ENCODE peak calls at places on chromosomes 4 and X, in four cellular contexts. One of them, this sample, is unnamed.

GRCh38 chr4:4687935-4688727 is 146.3 kb upstream of the STX18 start:
- DNase-seq in left lung: no peak
- DNase-seq in SK-N-SH: no peak
- DNase-seq in CD4-positive, alpha-beta memory T cell: no peak
- DNase-seq in this sample: no peak

GRCh38 chrX:18577400-18577799 is 94.5 kb downstream of the RS1 start:
- DNase-seq in left lung: no peak
- DNase-seq in SK-N-SH: no peak
- DNase-seq in CD4-positive, alpha-beta memory T cell: no peak
- DNase-seq in this sample: no peak

GRCh38 chr4:7802093-7802726 is 137.5 kb downstream of the AFAP1 start:
- DNase-seq in left lung: peak; percentile 72
- DNase-seq in SK-N-SH: peak; percentile 80
- DNase-seq in CD4-positive, alpha-beta memory T cell: peak; percentile 75
- DNase-seq in this sample: peak; percentile 93

GRCh38 chr4:174244441-174244840 is 39.0 kb downstream of the FBXO8 start:
- DNase-seq in left lung: no peak
- DNase-seq in SK-N-SH: no peak
- DNase-seq in CD4-positive, alpha-beta memory T cell: no peak
- DNase-seq in this sample: no peak

GRCh38 chrX:68304602-68305001 is 128.7 kb downstream of the OPHN1 start:
- DNase-seq in left lung: no peak
- DNase-seq in SK-N-SH: no peak
- DNase-seq in CD4-positive, alpha-beta memory T cell: no peak
- DNase-seq in this sample: peak; percentile 72

GRCh38 chr4:8176547-8177399 is 18.2 kb upstream of the ABLIM2 start:
- DNase-seq in left lung: no peak
- DNase-seq in SK-N-SH: peak; percentile 89
- DNase-seq in CD4-positive, alpha-beta memory T cell: no peak
- DNase-seq in this sample: peak; percentile 76

GRCh38 chr4:75037253-75037652 is 104.3 kb downstream of the PARM1 start:
- DNase-seq in left lung: no peak
- DNase-seq in SK-N-SH: no peak
- DNase-seq in CD4-positive, alpha-beta memory T cell: no peak
- DNase-seq in this sample: no peak

GRCh38 chr4:139018971-139019758 is 3.6 kb downstream of the NOCT start:
- DNase-seq in left lung: no peak
- DNase-seq in SK-N-SH: peak; percentile 83
- DNase-seq in CD4-positive, alpha-beta memory T cell: no peak
- DNase-seq in this sample: peak; percentile 36

GRCh38 chr4:25112349-25113008 is 47.8 kb downstream of the SEPSECS start:
- DNase-seq in left lung: no peak
- DNase-seq in SK-N-SH: no peak
- DNase-seq in CD4-positive, alpha-beta memory T cell: no peak
- DNase-seq in this sample: no peak

GRCh38 chr4:177405508-177405907 is 36.7 kb downstream of the AGA start:
- DNase-seq in left lung: no peak
- DNase-seq in SK-N-SH: no peak
- DNase-seq in CD4-positive, alpha-beta memory T cell: no peak
- DNase-seq in this sample: no peak

GRCh38 chr4:156991161-156991560 is 19.6 kb upstream of the PDGFC start:
- DNase-seq in left lung: no peak
- DNase-seq in SK-N-SH: no peak
- DNase-seq in CD4-positive, alpha-beta memory T cell: no peak
- DNase-seq in this sample: no peak

DNA sequence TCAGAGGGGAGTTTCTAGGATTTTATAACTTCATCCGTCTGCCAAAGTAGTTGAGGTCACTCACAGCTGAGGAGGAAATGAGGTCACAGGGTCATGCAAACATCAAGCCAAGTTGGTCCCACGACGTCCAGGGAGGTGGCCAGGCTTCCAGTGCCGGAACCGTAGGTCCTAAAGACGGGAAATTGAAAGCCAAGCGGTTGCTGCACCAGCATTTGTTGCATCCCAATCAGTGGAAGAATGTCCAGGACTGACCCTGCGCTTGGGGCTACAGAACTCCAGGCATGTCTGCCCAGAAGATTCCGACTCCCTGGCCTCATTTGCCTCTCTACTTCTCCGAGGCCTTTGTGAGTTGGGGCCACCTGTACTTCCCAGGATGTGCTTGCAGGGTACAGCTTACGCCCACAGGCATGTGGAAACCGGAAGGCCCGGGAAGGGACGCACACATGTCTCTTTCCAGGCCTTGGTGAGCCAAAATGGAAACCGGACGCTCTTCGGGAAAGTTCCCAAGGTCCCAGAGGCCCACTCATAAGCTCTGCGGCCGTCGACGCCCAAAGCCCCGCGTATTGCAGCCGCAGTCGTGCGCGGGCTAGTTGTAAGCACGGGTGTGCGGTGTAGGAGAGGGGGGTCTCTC is 9.4 kb downstream of the PRDM8 start:
- DNase-seq in left lung: no peak
- DNase-seq in SK-N-SH: no peak
- DNase-seq in CD4-positive, alpha-beta memory T cell: no peak
- DNase-seq in this sample: no peak
- H3K4me3 ChIP-seq in left lung: no peak overlapping the region
- H3K4me3 ChIP-seq in SK-N-SH: no peak overlapping the region
- H3K4me3 ChIP-seq in CD4-positive, alpha-beta memory T cell: no peak overlapping the region
- H3K4me3 ChIP-seq in this sample: no peak overlapping the region

GRCh38 chr4:110550260-110550659 is 72.6 kb downstream of the PITX2 start:
- DNase-seq in left lung: no peak
- DNase-seq in SK-N-SH: no peak
- DNase-seq in CD4-positive, alpha-beta memory T cell: no peak
- DNase-seq in this sample: no peak
- H3K27ac ChIP-seq in left lung: no peak overlapping the region
- H3K27ac ChIP-seq in SK-N-SH: no peak overlapping the region
- H3K27ac ChIP-seq in CD4-positive, alpha-beta memory T cell: no peak overlapping the region
- H3K27ac ChIP-seq in this sample: no peak overlapping the region

GRCh38 chr4:39544580-39545315 is 17.5 kb upstream of the UGDH start:
- DNase-seq in left lung: no peak
- DNase-seq in SK-N-SH: no peak
- DNase-seq in CD4-positive, alpha-beta memory T cell: no peak
- DNase-seq in this sample: peak; percentile 67

GRCh38 chr4:39542633-39543393 is 15.6 kb upstream of the UGDH start:
- DNase-seq in left lung: no peak
- DNase-seq in SK-N-SH: no peak
- DNase-seq in CD4-positive, alpha-beta memory T cell: no peak
- DNase-seq in this sample: no peak

GRCh38 chr4:39548425-39549067 is 21.3 kb upstream of the UGDH start:
- DNase-seq in left lung: no peak
- DNase-seq in SK-N-SH: no peak
- DNase-seq in CD4-positive, alpha-beta memory T cell: no peak
- DNase-seq in this sample: no peak
- H3K4me3 ChIP-seq in left lung: no peak overlapping the region
- H3K4me3 ChIP-seq in SK-N-SH: no peak overlapping the region
- H3K4me3 ChIP-seq in CD4-positive, alpha-beta memory T cell: no peak overlapping the region
- H3K4me3 ChIP-seq in this sample: no peak overlapping the region

GRCh38 chr4:165375465-165375864 is 3.3 kb upstream of the CPE start:
- DNase-seq in left lung: no peak
- DNase-seq in SK-N-SH: no peak
- DNase-seq in CD4-positive, alpha-beta memory T cell: no peak
- DNase-seq in this sample: no peak

GRCh38 chr4:165378398-165378762 is 428 bp upstream of the CPE start:
- DNase-seq in left lung: no peak
- DNase-seq in SK-N-SH: no peak
- DNase-seq in CD4-positive, alpha-beta memory T cell: no peak
- DNase-seq in this sample: no peak

GRCh38 chr4:165379662-165380061 is 854 bp downstream of the CPE start:
- DNase-seq in left lung: no peak
- DNase-seq in SK-N-SH: peak; percentile 50
- DNase-seq in CD4-positive, alpha-beta memory T cell: no peak
- DNase-seq in this sample: no peak

GRCh38 chr4:165381821-165382373 is 3.1 kb downstream of the CPE start:
- DNase-seq in left lung: no peak
- DNase-seq in SK-N-SH: no peak
- DNase-seq in CD4-positive, alpha-beta memory T cell: no peak
- DNase-seq in this sample: no peak

DNA sequence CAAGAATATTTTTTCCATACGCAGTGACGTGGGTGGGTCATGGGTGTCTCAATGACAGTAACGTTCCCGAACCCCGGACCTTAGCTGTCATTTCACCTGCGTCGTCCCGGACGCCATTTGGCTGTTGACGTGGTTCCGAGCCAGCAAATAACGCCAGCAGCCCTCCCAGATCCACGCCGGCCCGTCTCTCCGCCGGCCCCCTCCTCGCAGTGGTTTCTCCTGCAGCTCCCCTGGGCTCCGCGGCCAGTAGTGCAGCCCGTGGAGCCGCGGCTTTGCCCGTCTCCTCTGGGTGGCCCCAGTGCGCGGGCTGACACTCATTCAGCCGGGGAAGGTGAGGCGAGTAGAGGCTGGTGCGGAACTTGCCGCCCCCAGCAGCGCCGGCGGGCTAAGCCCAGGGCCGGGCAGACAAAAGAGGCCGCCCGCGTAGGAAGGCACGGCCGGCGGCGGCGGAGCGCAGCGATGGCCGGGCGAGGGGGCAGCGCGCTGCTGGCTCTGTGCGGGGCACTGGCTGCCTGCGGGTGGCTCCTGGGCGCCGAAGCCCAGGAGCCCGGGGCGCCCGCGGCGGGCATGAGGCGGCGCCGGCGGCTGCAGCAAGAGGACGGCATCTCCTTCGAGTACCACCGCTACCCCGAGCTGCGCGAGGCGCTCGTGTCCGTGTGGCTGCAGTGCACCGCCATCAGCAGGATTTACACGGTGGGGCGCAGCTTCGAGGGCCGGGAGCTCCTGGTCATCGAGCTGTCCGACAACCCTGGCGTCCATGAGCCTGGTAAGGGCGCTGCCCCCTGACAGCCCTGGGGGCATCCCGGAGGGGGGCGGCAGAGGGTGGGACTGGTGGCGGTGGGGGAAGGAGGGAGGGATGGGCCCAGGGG is at the start of gene CPE:
- DNase-seq in left lung: peak; percentile 73
- DNase-seq in SK-N-SH: peak; percentile 95
- DNase-seq in CD4-positive, alpha-beta memory T cell: no peak
- DNase-seq in this sample: no peak
- H3K27ac ChIP-seq in left lung: no peak within 1 kb of the TSS
- H3K27ac ChIP-seq in SK-N-SH: peak within 1 kb of the TSS; percentile 86
- H3K27ac ChIP-seq in CD4-positive, alpha-beta memory T cell: no peak within 1 kb of the TSS
- H3K27ac ChIP-seq in this sample: no peak within 1 kb of the TSS

GRCh38 chrX:110915579-110915978 is 120.0 kb upstream of the CHRDL1 start:
- DNase-seq in left lung: no peak
- DNase-seq in SK-N-SH: no peak
- DNase-seq in CD4-positive, alpha-beta memory T cell: no peak
- DNase-seq in this sample: no peak

GRCh38 chrX:110914281-110914680 is 118.7 kb upstream of the CHRDL1 start:
- DNase-seq in left lung: no peak
- DNase-seq in SK-N-SH: no peak
- DNase-seq in CD4-positive, alpha-beta memory T cell: no peak
- DNase-seq in this sample: no peak

DNA sequence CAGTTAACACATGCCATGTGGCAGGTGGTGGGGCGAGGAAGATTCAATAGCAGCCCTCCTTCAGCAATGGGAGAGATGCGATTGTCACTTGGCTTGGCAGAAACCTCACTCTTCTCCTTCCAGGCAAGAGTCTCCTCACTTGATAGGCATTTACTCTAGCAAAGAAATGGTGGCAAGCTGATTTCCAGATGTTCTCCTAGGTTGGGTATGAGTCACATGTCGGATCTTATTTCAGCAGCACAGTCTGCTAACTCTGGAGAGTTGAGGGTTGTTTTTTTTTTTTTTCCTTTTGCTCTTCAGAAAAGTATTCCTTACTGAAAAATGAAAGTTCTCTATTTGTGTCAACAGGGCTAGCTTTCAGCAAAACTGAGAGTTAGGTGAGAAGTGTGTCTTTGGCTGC is 119.5 kb upstream of the CHRDL1 start:
- DNase-seq in left lung: no peak
- DNase-seq in SK-N-SH: no peak
- DNase-seq in CD4-positive, alpha-beta memory T cell: no peak
- DNase-seq in this sample: no peak
- H3K4me3 ChIP-seq in left lung: no peak overlapping the region
- H3K4me3 ChIP-seq in SK-N-SH: no peak overlapping the region
- H3K4me3 ChIP-seq in CD4-positive, alpha-beta memory T cell: no peak overlapping the region
- H3K4me3 ChIP-seq in this sample: no peak overlapping the region

GRCh38 chr4:39255916-39256315 is 73.6 kb downstream of the WDR19 start:
- DNase-seq in left lung: no peak
- DNase-seq in SK-N-SH: no peak
- DNase-seq in CD4-positive, alpha-beta memory T cell: no peak
- DNase-seq in this sample: peak; percentile 10
- H3K27ac ChIP-seq in left lung: no peak overlapping the region
- H3K27ac ChIP-seq in SK-N-SH: peak overlapping the region; percentile 58
- H3K27ac ChIP-seq in CD4-positive, alpha-beta memory T cell: no peak overlapping the region
- H3K27ac ChIP-seq in this sample: peak overlapping the region; percentile 48

DNA sequence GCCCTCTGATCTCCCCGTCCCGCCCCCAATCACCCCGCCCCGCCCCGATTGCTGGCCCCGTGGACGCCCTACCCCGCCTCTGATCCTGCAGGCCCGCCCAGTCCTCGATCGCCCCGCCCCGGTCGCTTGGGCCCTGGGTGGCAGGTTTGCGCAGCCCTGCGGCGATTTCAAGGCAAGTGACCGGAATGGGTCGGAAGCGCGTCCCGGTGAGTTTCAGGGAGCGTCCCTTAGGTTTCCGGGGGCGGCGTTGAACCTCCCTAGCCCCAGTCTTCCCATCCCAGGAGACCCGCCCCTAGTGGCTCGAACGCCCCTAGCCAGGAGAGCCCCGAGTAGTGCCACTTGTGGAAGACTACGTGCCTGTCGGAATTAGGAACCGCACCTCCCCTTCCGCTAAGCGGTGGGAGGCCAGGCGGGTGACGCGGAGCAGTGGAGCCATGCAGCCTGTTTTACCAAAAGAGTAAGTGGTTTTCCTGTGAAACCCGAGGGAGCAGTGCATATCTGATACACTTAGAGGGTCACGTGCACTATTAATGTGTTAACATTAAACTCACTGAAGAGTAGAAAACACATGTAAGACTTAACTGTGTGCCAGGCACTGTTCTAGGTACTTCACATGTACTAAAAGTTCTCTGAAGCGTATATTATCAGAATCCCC is 350 bp upstream of the TEC start:
- DNase-seq in left lung: peak; percentile 97
- DNase-seq in SK-N-SH: peak; percentile 98
- DNase-seq in CD4-positive, alpha-beta memory T cell: peak; percentile 86
- DNase-seq in this sample: peak; percentile 91
- H3K4me3 ChIP-seq in left lung: peak overlapping the region; percentile 73
- H3K4me3 ChIP-seq in SK-N-SH: peak overlapping the region; percentile 86
- H3K4me3 ChIP-seq in CD4-positive, alpha-beta memory T cell: peak overlapping the region; percentile 59
- H3K4me3 ChIP-seq in this sample: peak overlapping the region; percentile 88

GRCh38 chr4:66095065-66095464 is 424.8 kb upstream of the EPHA5 start:
- DNase-seq in left lung: no peak
- DNase-seq in SK-N-SH: no peak
- DNase-seq in CD4-positive, alpha-beta memory T cell: no peak
- DNase-seq in this sample: no peak

GRCh38 chr4:66094070-66094469 is 423.8 kb upstream of the EPHA5 start:
- DNase-seq in left lung: no peak
- DNase-seq in SK-N-SH: no peak
- DNase-seq in CD4-positive, alpha-beta memory T cell: no peak
- DNase-seq in this sample: no peak

GRCh38 chr4:66091801-66092200 is 421.5 kb upstream of the EPHA5 start:
- DNase-seq in left lung: no peak
- DNase-seq in SK-N-SH: no peak
- DNase-seq in CD4-positive, alpha-beta memory T cell: no peak
- DNase-seq in this sample: no peak

DNA sequence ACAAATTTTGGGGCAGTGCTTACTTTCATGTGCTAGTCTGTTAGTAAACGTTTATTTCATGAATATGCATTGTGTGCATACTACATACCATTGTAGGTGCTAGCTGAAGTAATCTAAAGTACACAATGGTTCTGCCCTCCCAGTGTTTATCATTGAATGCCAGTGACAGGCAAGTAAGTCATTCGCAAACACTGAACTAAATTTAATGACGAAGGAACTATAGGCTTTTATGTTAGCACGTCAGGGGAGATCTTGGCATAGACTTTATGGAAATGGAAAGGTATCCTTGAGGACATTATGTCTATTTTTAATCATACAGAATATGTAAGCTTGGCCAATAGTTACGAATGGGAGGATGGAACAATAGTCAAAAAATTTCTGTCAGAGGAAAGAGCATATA is 427.0 kb upstream of the EPHA5 start:
- DNase-seq in left lung: no peak
- DNase-seq in SK-N-SH: no peak
- DNase-seq in CD4-positive, alpha-beta memory T cell: no peak
- DNase-seq in this sample: no peak
- H3K27ac ChIP-seq in left lung: no peak overlapping the region
- H3K27ac ChIP-seq in SK-N-SH: no peak overlapping the region
- H3K27ac ChIP-seq in CD4-positive, alpha-beta memory T cell: no peak overlapping the region
- H3K27ac ChIP-seq in this sample: no peak overlapping the region